ENCODE peak calls at places on chromosomes 11 and 22, in six cellular contexts. S, W, A, I, Z and L are unnamed samples.

GRCh38 chr11:106208795-106209194 is 131.3 kb downstream of the AASDHPPT start:
- DNase-seq in S (no peak), W (no peak), A (no peak), I (no peak), Z (no peak), L (no peak)

GRCh38 chr11:111835665-111836064 is 35.7 kb downstream of the ALG9 start:
- DNase-seq in S (no peak), W (no peak), A (no peak), I (no peak), Z (no peak), L (no peak)

GRCh38 chr11:9906043-9906791 is 242.3 kb downstream of the SWAP70 start:
- DNase-seq in S (no peak), W (peak), A (peak), I (peak), Z (peak), L (no peak)

GRCh38 chr11:108654994-108655631 is 9.8 kb upstream of the DDX10 start:
- DNase-seq in S (no peak), W (peak), A (peak), I (no peak), Z (peak), L (peak)

GRCh38 chr22:19579880-19580279 is 55.7 kb upstream of the CLDN5 start:
- DNase-seq in S (no peak), W (no peak), A (no peak), I (no peak), Z (no peak), L (peak)

GRCh38 chr11:67576742-67577475 is 6.7 kb upstream of the GSTP1 start:
- DNase-seq in S (no peak), W (no peak), A (no peak), I (no peak), Z (no peak), L (no peak)

GRCh38 chr11:65562788-65563187 is 4.6 kb upstream of the LTBP3 start:
- DNase-seq in S (no peak), W (no peak), A (no peak), I (no peak), Z (no peak), L (no peak)

GRCh38 chr11:46160100-46160499 is 38.8 kb upstream of the PHF21A start:
- DNase-seq in S (no peak), W (no peak), A (no peak), I (no peak), Z (no peak), L (no peak)

GRCh38 chr11:60680455-60681119 is 18.8 kb upstream of the MS4A8 start:
- DNase-seq in S (no peak), W (no peak), A (no peak), I (no peak), Z (no peak), L (no peak)

GRCh38 chr11:85854557-85855340 is 434 bp upstream of the CCDC83 start:
- DNase-seq in S (peak), W (peak), A (peak), I (peak), Z (peak), L (peak)
- H3K4me3 ChIP-seq in S (peak), W (peak), A (peak), I (peak), Z (peak), L (peak)

GRCh38 chr11:100949443-100949842 is 180.2 kb downstream of the PGR start:
- DNase-seq in S (no peak), W (no peak), A (no peak), I (no peak), Z (no peak), L (no peak)

GRCh38 chr11:100956321-100956720 is 173.3 kb downstream of the PGR start:
- DNase-seq in S (no peak), W (peak), A (no peak), I (no peak), Z (no peak), L (no peak)

GRCh38 chr11:100957499-100957898 is 172.1 kb downstream of the PGR start:
- DNase-seq in S (no peak), W (no peak), A (no peak), I (no peak), Z (no peak), L (no peak)

GRCh38 chr11:100955318-100955717 is 174.3 kb downstream of the PGR start:
- DNase-seq in S (no peak), W (no peak), A (no peak), I (no peak), Z (no peak), L (no peak)
- H3K4me3 ChIP-seq in S (no peak), W (no peak), A (no peak), I (no peak), Z (no peak), L (no peak)

GRCh38 chr11:76657139-76657823 is 13.3 kb downstream of the LRRC32 start:
- DNase-seq in S (no peak), W (no peak), A (no peak), I (no peak), Z (no peak), L (no peak)
- H3K4me3 ChIP-seq in S (no peak), W (no peak), A (no peak), I (no peak), Z (no peak), L (no peak)

GRCh38 chr22:30575011-30575671 is 676 bp upstream of the GAL3ST1 start:
- DNase-seq in S (peak), W (no peak), A (peak), I (peak), Z (no peak), L (no peak)
- H3K4me3 ChIP-seq in S (no peak), W (no peak), A (no peak), I (no peak), Z (no peak), L (no peak)

GRCh38 chr11:120883404-120884135 is 140.3 kb upstream of the TBCEL start:
- DNase-seq in S (no peak), W (no peak), A (peak), I (peak), Z (no peak), L (no peak)
- H3K4me3 ChIP-seq in S (no peak), W (no peak), A (no peak), I (no peak), Z (no peak), L (no peak)

GRCh38 chr22:38982008-38982927 is at the start of gene APOBEC3B:
- DNase-seq in S (peak), W (peak), A (peak), I (peak), Z (peak), L (peak)

GRCh38 chr22:38986629-38987028 is 4.5 kb downstream of the APOBEC3B start:
- DNase-seq in S (no peak), W (no peak), A (no peak), I (no peak), Z (no peak), L (no peak)

GRCh38 chr22:38981005-38981658 is 1.0 kb upstream of the APOBEC3B start:
- DNase-seq in S (no peak), W (no peak), A (peak), I (no peak), Z (no peak), L (peak)

GRCh38 chr22:38984224-38984623 is 2.1 kb downstream of the APOBEC3B start:
- DNase-seq in S (no peak), W (no peak), A (no peak), I (no peak), Z (no peak), L (no peak)

GRCh38 chr22:38981659-38982007 is 514 bp upstream of the APOBEC3B start:
- DNase-seq in S (no peak), W (no peak), A (no peak), I (no peak), Z (no peak), L (no peak)
- H3K4me3 ChIP-seq in S (no peak), W (no peak), A (peak), I (no peak), Z (peak), L (no peak)

GRCh38 chr11:35143509-35144102 is 4.6 kb downstream of the CD44 start:
- DNase-seq in S (no peak), W (no peak), A (no peak), I (no peak), Z (no peak), L (no peak)
- H3K4me3 ChIP-seq in S (no peak), W (no peak), A (no peak), I (no peak), Z (peak), L (no peak)

GRCh38 chr11:69121621-69122336 is 34.0 kb upstream of the SMIM38 start:
- DNase-seq in S (no peak), W (no peak), A (no peak), I (no peak), Z (no peak), L (no peak)

GRCh38 chr11:69123593-69124545 is 31.9 kb upstream of the SMIM38 start:
- DNase-seq in S (no peak), W (no peak), A (no peak), I (no peak), Z (no peak), L (no peak)

GRCh38 chr11:69122337-69122641 is 33.4 kb upstream of the SMIM38 start:
- DNase-seq in S (no peak), W (no peak), A (no peak), I (no peak), Z (no peak), L (no peak)

GRCh38 chr11:69121021-69121420 is 34.7 kb upstream of the SMIM38 start:
- DNase-seq in S (no peak), W (no peak), A (no peak), I (no peak), Z (no peak), L (no peak)

GRCh38 chr11:69122642-69123431 is 32.9 kb upstream of the SMIM38 start:
- DNase-seq in S (peak), W (no peak), A (peak), I (no peak), Z (peak), L (no peak)
- H3K4me3 ChIP-seq in S (no peak), W (no peak), A (no peak), I (no peak), Z (peak), L (no peak)

GRCh38 chr11:58965246-58965985 is 26.1 kb downstream of the GLYATL1 start:
- DNase-seq in S (no peak), W (no peak), A (no peak), I (no peak), Z (no peak), L (no peak)

GRCh38 chr11:58963551-58964075 is 24.3 kb downstream of the GLYATL1 start:
- DNase-seq in S (no peak), W (no peak), A (peak), I (peak), Z (no peak), L (peak)

DNA sequence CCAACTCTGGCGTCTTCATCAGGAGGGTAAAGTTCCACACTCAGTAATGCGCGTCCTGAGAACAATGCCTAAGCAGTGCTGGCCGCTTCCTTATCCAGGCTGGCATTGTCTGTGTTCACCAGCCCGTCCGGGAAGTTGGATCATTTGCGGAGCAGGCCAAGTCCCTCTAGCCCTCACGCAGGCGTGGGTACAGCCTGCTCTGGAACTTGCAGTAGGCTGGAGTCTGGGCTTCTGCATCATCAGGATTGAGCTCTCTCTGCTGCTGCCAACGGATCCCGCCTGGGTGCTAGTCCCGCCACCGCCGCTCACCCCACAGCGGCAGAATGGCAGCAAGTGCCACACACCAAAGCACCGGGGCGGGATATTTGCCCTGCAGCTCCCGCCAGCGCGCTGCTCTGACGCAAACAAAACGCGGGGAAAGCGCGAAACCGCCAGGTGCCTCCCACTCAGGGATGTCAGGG is 29.0 kb downstream of the GLYATL1 start:
- DNase-seq in S (no peak), W (no peak), A (no peak), I (no peak), Z (no peak), L (no peak)
- H3K4me3 ChIP-seq in S (no peak), W (no peak), A (no peak), I (no peak), Z (no peak), L (no peak)